ENCODE peak calls at places on chromosome 20, in nine cellular contexts. J is GM23248, I is neuronal stem cell, Q is mesendoderm, O is DND-41, G is fibroblast of lung, C is H9, R is neural progenitor cell, N is mammary epithelial cell. X is an unnamed sample.
A peak's percentile ranks its signal among the peaks of the same experiment; 100 is the strongest.

GRCh38 chr20:47660983-47661711 is 124.1 kb downstream of the SULF2 start:
- DNase-seq in J (no peak), I (no peak), Q (no peak), O (no peak), G (no peak), C (no peak), R (no peak), N (no peak), X (no peak)

GRCh38 chr20:62361799-62362589 is 5.1 kb downstream of the LAMA5 start:
- DNase-seq in J (no peak), I (no peak), Q (peak; percentile 96), O (no peak), G (no peak), C (peak; percentile 96), R (peak; percentile 75), N (no peak), X (no peak)

GRCh38 chr20:32236819-32237218 is 29.1 kb downstream of the POFUT1 start:
- DNase-seq in J (no peak), I (no peak), Q (no peak), O (no peak), G (no peak), C (no peak), R (no peak), N (no peak), X (no peak)

GRCh38 chr20:23130622-23130916 is 44.4 kb upstream of the CD93 start:
- DNase-seq in J (no peak), I (no peak), Q (no peak), O (no peak), G (no peak), C (no peak), R (no peak), N (no peak), X (no peak)

GRCh38 chr20:14444106-14444505 is 106.7 kb upstream of the FLRT3 start:
- DNase-seq in J (peak; percentile 8), I (no peak), Q (no peak), O (no peak), G (peak; percentile 51), C (no peak), R (no peak), N (no peak), X (no peak)

GRCh38 chr20:48080583-48080982 is 295.3 kb upstream of the SULF2 start:
- DNase-seq in J (no peak), I (no peak), Q (no peak), O (no peak), G (no peak), C (no peak), R (no peak), N (peak; percentile 11), X (no peak)

GRCh38 chr20:1761116-1761515 is 103.5 kb upstream of the SIRPG start:
- DNase-seq in J (peak; percentile 95), I (no peak), Q (peak; percentile 21), O (no peak), G (peak; percentile 80), C (no peak), R (no peak), N (peak; percentile 86), X (no peak)

GRCh38 chr20:46970937-46971630 is 76.4 kb downstream of the EYA2 start:
- DNase-seq in J (peak; percentile 86), I (peak; percentile 66), Q (peak; percentile 99), O (no peak), G (peak; percentile 89), C (peak; percentile 87), R (peak; percentile 87), N (peak; percentile 88), X (peak; percentile 66)

GRCh38 chr20:42024653-42025052 is 406.5 kb upstream of the CHD6 start:
- DNase-seq in J (no peak), I (peak; percentile 53), Q (peak; percentile 74), O (peak; percentile 58), G (no peak), C (peak; percentile 58), R (peak; percentile 78), N (no peak), X (peak; percentile 78)

GRCh38 chr20:7841967-7842301 is 98.3 kb downstream of the HAO1 start:
- DNase-seq in J (peak; percentile 92), I (no peak), Q (peak; percentile 51), O (no peak), G (peak; percentile 85), C (no peak), R (peak; percentile 5), N (peak; percentile 91), X (no peak)

GRCh38 chr20:1992359-1992758 is 1.5 kb downstream of the PDYN start:
- DNase-seq in J (no peak), I (no peak), Q (no peak), O (no peak), G (no peak), C (no peak), R (no peak), N (no peak), X (no peak)

GRCh38 chr20:50194831-50195523 is 4.3 kb downstream of the CEBPB start:
- DNase-seq in J (no peak), I (no peak), Q (peak; percentile 53), O (no peak), G (peak; percentile 58), C (no peak), R (no peak), N (peak; percentile 46), X (no peak)
- H3K9ac ChIP-seq in J (peak overlapping the region; percentile 99), I (no peak overlapping the region), Q (no peak overlapping the region), O (no peak overlapping the region), G (peak overlapping the region; percentile 4), C (no peak overlapping the region), R (no peak overlapping the region), N (no peak overlapping the region), X (no peak overlapping the region)

DNA sequence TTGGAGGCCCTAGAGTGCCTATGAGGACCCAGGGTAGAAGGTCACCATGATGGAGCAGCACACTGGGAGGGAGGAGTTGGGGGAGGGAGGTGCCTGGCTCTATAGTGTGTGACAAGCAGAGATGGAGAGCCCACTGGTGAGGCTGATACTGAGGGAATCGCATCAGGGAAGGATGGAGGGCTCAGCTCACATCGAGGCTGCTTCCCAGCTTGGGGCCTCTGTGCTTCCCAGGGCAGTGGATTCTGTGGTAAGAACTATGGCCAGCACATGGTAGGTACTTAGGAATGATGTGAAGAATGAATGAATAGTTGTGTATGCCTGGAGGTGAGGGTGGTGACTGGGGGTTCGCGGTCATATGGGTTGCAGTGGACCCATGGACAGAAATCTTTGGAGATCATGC is 1.3 kb upstream of the EPB41L1 start:
- DNase-seq in J (no peak), I (no peak), Q (no peak), O (no peak), G (no peak), C (no peak), R (no peak), N (no peak), X (no peak)
- H3K4me2 ChIP-seq in J (no peak overlapping the region), I (no peak overlapping the region), Q (no peak overlapping the region), O (no peak overlapping the region), G (no peak overlapping the region), C (no peak overlapping the region), R (no peak overlapping the region), N (no peak overlapping the region), X (no peak overlapping the region)

GRCh38 chr20:9279905-9280304 is 211.0 kb downstream of the PLCB4 start:
- DNase-seq in J (peak; percentile 11), I (peak; percentile 30), Q (no peak), O (no peak), G (no peak), C (no peak), R (peak; percentile 24), N (no peak), X (no peak)

GRCh38 chr20:9285617-9286016 is 216.7 kb downstream of the PLCB4 start:
- DNase-seq in J (no peak), I (no peak), Q (no peak), O (no peak), G (no peak), C (no peak), R (no peak), N (no peak), X (no peak)

GRCh38 chr20:9286501-9286900 is 217.6 kb downstream of the PLCB4 start:
- DNase-seq in J (peak; percentile 11), I (no peak), Q (no peak), O (no peak), G (no peak), C (no peak), R (no peak), N (no peak), X (no peak)

GRCh38 chr20:9280654-9281053 is 211.8 kb downstream of the PLCB4 start:
- DNase-seq in J (peak; percentile 33), I (no peak), Q (no peak), O (no peak), G (no peak), C (no peak), R (no peak), N (no peak), X (no peak)

GRCh38 chr20:9281770-9282169 is 212.9 kb downstream of the PLCB4 start:
- DNase-seq in J (no peak), I (no peak), Q (no peak), O (no peak), G (peak; percentile 11), C (no peak), R (no peak), N (no peak), X (no peak)
- H3K9ac ChIP-seq in J (no peak overlapping the region), I (no peak overlapping the region), Q (no peak overlapping the region), O (no peak overlapping the region), G (no peak overlapping the region), C (no peak overlapping the region), R (no peak overlapping the region), N (no peak overlapping the region), X (no peak overlapping the region)

DNA sequence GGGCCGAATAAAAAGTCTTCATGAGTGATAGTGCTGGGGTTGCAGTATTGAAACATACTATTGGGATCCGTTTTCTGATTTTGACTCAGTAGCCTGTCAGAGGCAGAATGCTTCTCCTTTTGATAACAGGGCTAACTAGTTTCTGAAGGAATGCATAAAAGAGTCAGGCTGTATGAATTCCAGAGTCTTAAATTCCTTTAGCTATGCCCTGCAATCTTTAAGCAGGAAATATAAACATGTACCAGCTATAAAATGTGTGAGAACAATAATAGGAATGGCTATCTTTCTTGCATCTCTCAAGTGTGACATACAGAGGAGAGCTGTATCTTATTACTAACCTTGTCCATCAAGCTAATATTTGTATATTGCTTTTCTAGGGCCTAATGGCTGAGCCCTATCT is 917.1 kb downstream of the KIF16B start:
- DNase-seq in J (no peak), I (no peak), Q (no peak), O (no peak), G (no peak), C (no peak), R (no peak), N (no peak), X (no peak)
- H3K4me2 ChIP-seq in J (no peak overlapping the region), I (no peak overlapping the region), Q (no peak overlapping the region), O (no peak overlapping the region), G (no peak overlapping the region), C (no peak overlapping the region), R (no peak overlapping the region), N (no peak overlapping the region), X (no peak overlapping the region)

DNA sequence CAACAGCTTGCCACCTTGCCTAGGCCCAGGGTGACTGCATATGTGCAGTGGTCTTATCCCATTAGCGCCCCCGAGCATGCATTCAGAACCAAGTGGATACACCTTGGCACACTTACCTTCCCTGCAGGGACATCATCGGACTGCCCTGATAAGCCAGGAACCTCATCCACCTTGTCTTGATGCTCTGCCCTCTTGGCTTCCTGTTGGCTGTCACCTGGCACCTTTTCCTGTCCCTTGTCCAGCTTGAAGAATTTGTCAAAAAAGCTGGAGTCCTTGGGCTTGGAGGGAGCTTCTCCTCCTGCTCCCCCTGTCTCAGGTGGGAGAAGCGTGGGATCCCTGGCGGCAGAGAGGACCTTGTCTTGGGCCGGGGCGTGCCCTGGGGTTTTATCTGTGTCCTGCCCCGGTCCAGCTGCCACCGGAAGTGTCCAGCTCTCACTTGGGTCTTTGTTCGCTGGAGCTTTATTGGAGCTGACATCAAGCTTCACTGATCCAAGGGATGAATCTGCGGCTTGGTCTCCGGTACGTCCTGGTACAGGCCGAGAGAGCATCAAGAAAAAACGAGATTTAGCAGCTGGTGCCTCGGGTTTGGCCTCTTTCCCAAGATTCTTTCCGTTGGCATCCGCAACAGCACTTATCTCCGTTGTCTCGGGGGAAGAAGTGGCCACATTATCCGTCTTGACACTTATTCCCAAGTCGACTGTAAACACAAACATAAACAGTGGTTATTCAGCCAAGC is 42.0 kb downstream of the BCAS1 start:
- DNase-seq in J (no peak), I (no peak), Q (no peak), O (no peak), G (no peak), C (no peak), R (no peak), N (no peak), X (no peak)
- H3K9ac ChIP-seq in J (no peak overlapping the region), I (no peak overlapping the region), Q (no peak overlapping the region), O (no peak overlapping the region), G (no peak overlapping the region), C (no peak overlapping the region), R (no peak overlapping the region), N (no peak overlapping the region), X (no peak overlapping the region)